ENCODE peak calls at places on chromosomes 2 and 18, in eight cellular contexts. W is lower leg skin, Q is psoas muscle, P is posterior cingulate gyrus, H is stomach, E is natural killer cell, S is NCI-H1436, C is NCI-H1092. A is an unnamed sample.

GRCh38 chr2:9655441-9656269 is 24.9 kb upstream of the YWHAQ start:
- DNase-seq in E (no peak), S (no peak), W (no peak), P (no peak), H (no peak), Q (no peak), C (no peak), A (peak; percentile 61)

GRCh38 chr2:175698076-175698475 is 304.0 kb downstream of the LNPK start:
- DNase-seq in P (no peak), H (no peak), E (no peak), W (no peak), C (no peak), S (no peak), Q (no peak), A (no peak)

GRCh38 chr2:53970095-53970897 is 497 bp downstream of the PSME4 start:
- DNase-seq in Q (peak; percentile 64), C (no peak), E (peak; percentile 37), H (peak; percentile 45), S (no peak), P (no peak), W (peak; percentile 91), A (peak; percentile 54)

GRCh38 chr2:157657858-157658257 is 29.2 kb upstream of the ACVR1C start:
- DNase-seq in H (no peak), P (no peak), Q (no peak), S (no peak), W (no peak), C (no peak), E (no peak), A (no peak)

GRCh38 chr2:73931531-73932500 is 5.1 kb downstream of the DGUOK start:
- DNase-seq in C (no peak), H (no peak), P (no peak), S (no peak), Q (no peak), W (no peak), E (no peak), A (no peak)

GRCh38 chr2:135164431-135164830 is 112.3 kb downstream of the RAB3GAP1 start:
- DNase-seq in S (no peak), E (no peak), P (no peak), W (no peak), C (no peak), H (no peak), Q (no peak), A (peak; percentile 83)

GRCh38 chr2:203988540-203989264 is 52.1 kb downstream of the ICOS start:
- DNase-seq in S (no peak), H (no peak), Q (no peak), W (no peak), E (no peak), P (no peak), C (no peak), A (no peak)

GRCh38 chr2:101063352-101063751 is 61.3 kb downstream of the RPL31 start:
- DNase-seq in P (no peak), W (no peak), S (no peak), C (no peak), Q (no peak), E (no peak), H (no peak), A (no peak)

GRCh38 chr2:32715391-32715841 is 87.6 kb downstream of the TTC27 start:
- DNase-seq in P (no peak), H (no peak), S (no peak), C (no peak), Q (no peak), W (no peak), E (no peak), A (no peak)

GRCh38 chr18:3907955-3908354 is 458.0 kb downstream of the TGIF1 start:
- DNase-seq in E (no peak), P (no peak), H (no peak), Q (no peak), W (no peak), C (no peak), S (no peak), A (no peak)

GRCh38 chr2:79750321-79750720 is 237.5 kb downstream of the CTNNA2 start:
- DNase-seq in S (no peak), E (no peak), C (no peak), W (no peak), P (no peak), Q (no peak), H (peak; percentile 43), A (no peak)

GRCh38 chr18:73895701-73896100 is 251.9 kb downstream of the FBXO15 start:
- DNase-seq in C (no peak), S (no peak), E (no peak), H (no peak), P (no peak), W (no peak), Q (no peak), A (no peak)

GRCh38 chr18:37483221-37483971 is 82.2 kb downstream of the CELF4 start:
- DNase-seq in P (no peak), C (no peak), Q (no peak), S (no peak), E (no peak), W (no peak), H (no peak), A (no peak)

GRCh38 chr2:33782395-33783239 is 183.5 kb upstream of the FAM98A start:
- DNase-seq in W (no peak), C (no peak), P (no peak), S (no peak), E (no peak), H (no peak), Q (no peak), A (no peak)

GRCh38 chr2:162333968-162334367 is 10.0 kb upstream of the GCA start:
- DNase-seq in Q (no peak), P (no peak), H (peak; percentile 38), E (no peak), S (no peak), C (no peak), W (no peak), A (peak; percentile 63)

GRCh38 chr2:232235206-232235605 is 143.3 kb upstream of the ALPP start:
- DNase-seq in H (no peak), Q (no peak), W (no peak), E (no peak), C (no peak), P (no peak), S (no peak), A (no peak)

GRCh38 chr18:77250501-77250925 is 865 bp downstream of the GALR1 start:
- DNase-seq in C (no peak), S (no peak), P (no peak), Q (no peak), H (no peak), E (no peak), W (no peak), A (no peak)

GRCh38 chr2:233185963-233186362 is 65.5 kb upstream of the ATG16L1 start:
- DNase-seq in S (no peak), P (no peak), Q (no peak), H (no peak), E (no peak), W (no peak), C (no peak), A (no peak)

GRCh38 chr18:48949051-48949605 is 1.6 kb downstream of the SMAD7 start:
- DNase-seq in H (peak; percentile 69), P (no peak), S (no peak), E (peak; percentile 48), W (no peak), C (no peak), Q (peak; percentile 74), A (no peak)

GRCh38 chr2:239581352-239581901 is 180.6 kb upstream of the HDAC4 start:
- DNase-seq in C (no peak), P (no peak), H (no peak), E (no peak), Q (peak; percentile 25), S (no peak), W (no peak), A (no peak)

GRCh38 chr2:207930747-207931146 is 94.6 kb downstream of the PLEKHM3 start:
- DNase-seq in C (peak; percentile 85), W (no peak), E (no peak), P (no peak), H (peak; percentile 60), S (peak; percentile 67), Q (no peak), A (peak; percentile 28)

GRCh38 chr2:7467782-7468447 is 550.7 kb downstream of the RNF144A start:
- DNase-seq in W (no peak), Q (no peak), S (no peak), C (no peak), P (no peak), H (no peak), E (no peak), A (no peak)

GRCh38 chr2:164046040-164046439 is 310.2 kb upstream of the FIGN start:
- DNase-seq in P (no peak), E (no peak), C (no peak), Q (no peak), W (no peak), H (no peak), S (no peak), A (no peak)

GRCh38 chr2:54767921-54768320 is 44.5 kb downstream of the EML6 start:
- DNase-seq in E (no peak), Q (no peak), H (no peak), C (no peak), P (no peak), W (no peak), S (no peak), A (no peak)

GRCh38 chr2:119721904-119722303 is 37.8 kb upstream of the PTPN4 start:
- DNase-seq in H (no peak), C (no peak), S (no peak), E (no peak), Q (no peak), W (no peak), P (no peak), A (no peak)

GRCh38 chr18:11577271-11578112 is 31.9 kb upstream of the SLC35G4 start:
- DNase-seq in W (no peak), C (no peak), S (no peak), P (no peak), E (no peak), Q (no peak), H (no peak), A (no peak)

GRCh38 chr2:70992945-70993688 is 1.6 kb downstream of the TEX261 start:
- DNase-seq in E (no peak), P (no peak), W (peak; percentile 75), Q (no peak), C (no peak), S (no peak), H (no peak), A (no peak)

GRCh38 chr18:23229472-23229871 is 94.2 kb downstream of the CABLES1 start:
- DNase-seq in E (no peak), S (no peak), Q (no peak), H (no peak), W (no peak), C (no peak), P (no peak), A (no peak)

GRCh38 chr18:13067124-13067523 is 76.0 kb downstream of the CEP192 start:
- DNase-seq in W (no peak), C (no peak), E (no peak), P (no peak), H (no peak), Q (no peak), S (no peak), A (no peak)

GRCh38 chr2:176447616-176448015 is 178.4 kb downstream of the MTX2 start:
- DNase-seq in E (no peak), Q (no peak), W (no peak), H (no peak), C (no peak), P (no peak), S (no peak), A (no peak)

GRCh38 chr18:69948919-69949537 is 1.4 kb upstream of the CD226 start:
- DNase-seq in P (no peak), H (peak; percentile 30), Q (no peak), C (no peak), S (no peak), E (no peak), W (no peak), A (peak; percentile 60)

GRCh38 chr18:79940126-79940813 is 11.2 kb downstream of the SLC66A2 start:
- DNase-seq in P (peak; percentile 10), H (peak; percentile 8), Q (peak; percentile 15), W (peak; percentile 57), S (no peak), E (no peak), C (no peak), A (no peak)

GRCh38 chr18:43682196-43682595 is 404.9 kb upstream of the SYT4 start:
- DNase-seq in S (no peak), W (no peak), C (no peak), H (no peak), P (no peak), E (no peak), Q (no peak), A (no peak)

GRCh38 chr2:79715328-79715727 is 202.5 kb downstream of the CTNNA2 start:
- DNase-seq in E (no peak), W (no peak), S (no peak), Q (no peak), P (no peak), H (no peak), C (no peak), A (no peak)